ENCODE peak calls at places on chromosomes 5 and 9, in five cellular contexts. K is HT1080, B is fibroblast of pulmonary artery, I is NCI-H774, P is LoVo. L is an unnamed sample.

GRCh38 chr5:134223406-134224251 is 2.2 kb downstream of the PPP2CA start:
- DNase-seq in K (no peak), B (peak), I (no peak), P (no peak), L (no peak)

GRCh38 chr9:114503522-114504340 is 1.5 kb downstream of the WHRN start:
- DNase-seq in P (no peak), B (no peak), K (no peak), I (no peak), L (no peak)

GRCh38 chr5:21802869-21803490 is 1050.2 kb downstream of the CDH12 start:
- DNase-seq in B (peak), I (peak), K (peak), P (peak), L (no peak)

GRCh38 chr9:114324492-114324891 is 1.6 kb downstream of the ORM1 start:
- DNase-seq in P (no peak), K (no peak), B (no peak), I (no peak), L (no peak)

GRCh38 chr5:129097498-129098296 is 3.1 kb downstream of the ISOC1 start:
- DNase-seq in B (no peak), I (no peak), P (no peak), K (no peak), L (no peak)

GRCh38 chr9:85213650-85214607 is 527.8 kb downstream of the AGTPBP1 start:
- DNase-seq in K (no peak), P (no peak), I (no peak), B (no peak), L (no peak)

GRCh38 chr9:136013524-136014034 is 52.4 kb upstream of the UBAC1 start:
- DNase-seq in K (no peak), B (no peak), P (no peak), I (no peak), L (no peak)

GRCh38 chr9:34929506-34930102 is 28.5 kb upstream of the PHF24 start:
- DNase-seq in P (peak), I (no peak), B (peak), K (peak), L (no peak)

GRCh38 chr5:173352366-173353069 is 24.3 kb upstream of the STC2 start:
- DNase-seq in K (no peak), I (no peak), B (no peak), P (no peak), L (no peak)

GRCh38 chr9:99559776-99560175 is 261.9 kb upstream of the NR4A3 start:
- DNase-seq in P (no peak), B (no peak), I (no peak), K (no peak), L (no peak)

GRCh38 chr5:83955916-83956315 is 235.3 kb upstream of the HAPLN1 start:
- DNase-seq in B (peak), K (peak), I (no peak), P (no peak), L (no peak)

GRCh38 chr5:105684799-105685198 is 1985.9 kb downstream of the EFNA5 start:
- DNase-seq in I (no peak), P (no peak), B (peak), K (no peak), L (no peak)

GRCh38 chr5:138466900-138467710 is 1.8 kb downstream of the EGR1 start:
- DNase-seq in B (peak), P (peak), I (no peak), K (no peak), L (no peak)

GRCh38 chr5:8520922-8521321 is 652.0 kb downstream of the MTRR start:
- DNase-seq in B (no peak), K (no peak), I (no peak), P (no peak), L (no peak)

GRCh38 chr9:123058834-123059233 is 25.4 kb downstream of the GPR21 start:
- DNase-seq in I (no peak), B (peak), K (peak), P (no peak), L (no peak)

GRCh38 chr9:72586388-72587160 is 65.2 kb downstream of the TMC1 start:
- DNase-seq in P (peak), I (no peak), B (peak), K (peak), L (no peak)

GRCh38 chr5:17223375-17224185 is 6.1 kb downstream of the BASP1 start:
- DNase-seq in P (no peak), B (no peak), K (no peak), I (no peak), L (no peak)

GRCh38 chr9:97904725-97905124 is 17.6 kb downstream of the TRMO start:
- DNase-seq in I (no peak), P (no peak), B (no peak), K (no peak), L (no peak)